ENCODE peak calls at places on chromosomes 12 and 14, in eight cellular contexts. C, M, P, S, Y, X, D and A are unnamed samples.
A peak's percentile ranks its signal among the peaks of the same experiment; 100 is the strongest.

GRCh38 chr12:54026640-54027441 is 1.4 kb upstream of the HOXC6 start:
- DNase-seq in Y (no peak), S (no peak), C (no peak), X (no peak), D (no peak), M (no peak), P (no peak), A (no peak)

GRCh38 chr14:91223028-91223783 is 21.3 kb downstream of the GPR68 start:
- DNase-seq in X (no peak), M (no peak), Y (no peak), C (peak; percentile 6), D (no peak), S (no peak), P (no peak), A (no peak)

GRCh38 chr12:56230449-56231183 is 765 bp downstream of the SLC39A5 start:
- DNase-seq in D (peak; percentile 56), M (no peak), Y (no peak), C (no peak), X (no peak), S (no peak), P (no peak), A (no peak)

GRCh38 chr14:100297320-100298300 is 8.6 kb downstream of the SLC25A29 start:
- DNase-seq in C (no peak), Y (peak; percentile 83), M (peak; percentile 31), S (peak; percentile 86), P (no peak), X (no peak), D (no peak), A (peak; percentile 73)

GRCh38 chr12:65643595-65644386 is 180.5 kb upstream of the HMGA2 start:
- DNase-seq in S (no peak), M (no peak), X (peak; percentile 65), D (no peak), Y (peak; percentile 78), P (no peak), C (no peak), A (peak; percentile 92)

GRCh38 chr14:96762650-96763049 is 34.5 kb upstream of the VRK1 start:
- DNase-seq in P (peak; percentile 45), Y (peak; percentile 11), D (peak; percentile 57), C (peak; percentile 80), S (peak; percentile 52), X (peak; percentile 61), M (no peak), A (peak; percentile 55)

GRCh38 chr14:25537846-25538455 is 488.0 kb upstream of the STXBP6 start:
- DNase-seq in D (peak; percentile 70), C (no peak), P (no peak), Y (no peak), X (peak; percentile 2), M (no peak), S (no peak), A (no peak)

GRCh38 chr12:105275997-105276760 is 40.2 kb upstream of the APPL2 start:
- DNase-seq in M (no peak), C (no peak), D (no peak), X (no peak), P (no peak), Y (no peak), S (no peak), A (no peak)

GRCh38 chr12:22190-22529 is 44.4 kb upstream of the IQSEC3 start:
- DNase-seq in D (no peak), P (no peak), X (no peak), M (no peak), Y (no peak), C (no peak), S (peak; percentile 3), A (no peak)

GRCh38 chr14:50619569-50620141 is 48.5 kb downstream of the SAV1 start:
- DNase-seq in P (no peak), D (no peak), S (peak; percentile 55), Y (peak; percentile 46), C (peak; percentile 32), X (peak; percentile 33), M (no peak), A (peak; percentile 31)

GRCh38 chr12:77342275-77342674 is 276.9 kb upstream of the E2F7 start:
- DNase-seq in Y (no peak), P (no peak), X (no peak), D (no peak), M (no peak), S (no peak), C (no peak), A (no peak)

GRCh38 chr12:25130741-25131188 is 64.2 kb downstream of the DNAI7 start:
- DNase-seq in D (no peak), S (peak; percentile 33), X (peak; percentile 20), Y (peak; percentile 45), P (peak; percentile 39), M (no peak), C (peak; percentile 22), A (peak; percentile 61)

GRCh38 chr12:1828863-1829262 is 8.5 kb downstream of the LRTM2 start:
- DNase-seq in C (no peak), S (no peak), Y (no peak), D (no peak), M (no peak), P (no peak), X (no peak), A (no peak)

GRCh38 chr14:52175982-52176502 is 91.5 kb upstream of the PTGDR start:
- DNase-seq in D (no peak), P (peak; percentile 82), Y (no peak), C (no peak), X (no peak), M (no peak), S (no peak), A (no peak)

GRCh38 chr14:95265106-95266094 is 54.3 kb downstream of the CLMN start:
- DNase-seq in D (peak; percentile 17), Y (peak; percentile 61), C (peak; percentile 98), X (peak; percentile 96), P (no peak), M (no peak), S (peak; percentile 78), A (peak; percentile 74)

GRCh38 chr14:52119030-52119429 is 50.2 kb upstream of the NID2 start:
- DNase-seq in C (no peak), D (no peak), X (no peak), S (no peak), P (no peak), M (peak; percentile 43), Y (no peak), A (no peak)

GRCh38 chr12:67698711-67699603 is 50.4 kb downstream of the DYRK2 start:
- DNase-seq in X (no peak), S (peak; percentile 50), P (peak; percentile 38), M (no peak), C (no peak), Y (no peak), D (no peak), A (no peak)

GRCh38 chr14:23384364-23385080 is 7.7 kb downstream of the CMTM5 start:
- DNase-seq in D (no peak), M (no peak), P (no peak), Y (no peak), X (no peak), C (no peak), S (no peak), A (no peak)

GRCh38 chr14:72863216-72864006 is 30.5 kb downstream of the DPF3 start:
- DNase-seq in Y (peak; percentile 65), X (no peak), C (no peak), P (no peak), D (no peak), S (no peak), M (no peak), A (peak; percentile 69)

GRCh38 chr12:93709386-93709785 is 32.2 kb downstream of the CRADD start:
- DNase-seq in S (no peak), X (no peak), D (no peak), C (no peak), P (no peak), M (no peak), Y (no peak), A (no peak)

GRCh38 chr12:66467932-66468331 is 165.6 kb downstream of the HELB start:
- DNase-seq in D (no peak), S (no peak), Y (no peak), P (no peak), M (no peak), C (peak; percentile 46), X (no peak), A (peak; percentile 2)

GRCh38 chr12:704516-705242 is 41.4 kb upstream of the NINJ2 start:
- DNase-seq in S (no peak), D (no peak), M (no peak), P (no peak), X (no peak), Y (no peak), C (no peak), A (no peak)

GRCh38 chr14:36339817-36340216 is 19.4 kb upstream of the MBIP start:
- DNase-seq in M (no peak), Y (no peak), S (no peak), P (no peak), C (no peak), D (no peak), X (no peak), A (no peak)

GRCh38 chr14:98726585-98727405 is 545.2 kb downstream of the BCL11B start:
- DNase-seq in D (no peak), X (no peak), Y (no peak), S (no peak), P (no peak), C (no peak), M (no peak), A (no peak)

GRCh38 chr14:101963611-101964296 is 619 bp upstream of the DYNC1H1 start:
- DNase-seq in X (no peak), Y (no peak), C (no peak), D (no peak), M (no peak), P (no peak), S (no peak), A (no peak)

GRCh38 chr12:77229640-77230442 is 164.5 kb upstream of the E2F7 start:
- DNase-seq in Y (peak; percentile 61), P (no peak), M (no peak), X (no peak), S (no peak), D (no peak), C (no peak), A (no peak)

GRCh38 chr12:7242176-7243101 is 53.0 kb downstream of the PEX5 start:
- DNase-seq in D (no peak), M (no peak), Y (no peak), C (no peak), S (no peak), P (no peak), X (no peak), A (no peak)

GRCh38 chr14:63504628-63505027 is 38.5 kb downstream of the PPP2R5E start:
- DNase-seq in M (no peak), D (no peak), X (no peak), S (no peak), C (no peak), Y (peak; percentile 78), P (no peak), A (peak; percentile 52)

GRCh38 chr14:25090716-25091454 is 40.9 kb upstream of the STXBP6 start:
- DNase-seq in P (no peak), Y (no peak), M (no peak), X (peak; percentile 27), D (no peak), S (peak; percentile 72), C (no peak), A (peak; percentile 63)

GRCh38 chr14:102930753-102931579 is 8.5 kb downstream of the AMN start:
- DNase-seq in P (no peak), D (peak; percentile 81), S (peak; percentile 47), M (no peak), Y (no peak), C (peak; percentile 40), X (peak; percentile 62), A (peak; percentile 17)

GRCh38 chr12:20798561-20798960 is 11.9 kb upstream of the SLCO1B3 start:
- DNase-seq in D (no peak), S (no peak), C (peak; percentile 7), Y (no peak), P (no peak), M (no peak), X (peak; percentile 4), A (no peak)

GRCh38 chr14:20501346-20501745 is 4.0 kb upstream of the RNASE10 start:
- DNase-seq in M (no peak), C (no peak), S (no peak), Y (peak; percentile 72), X (no peak), P (no peak), D (no peak), A (peak; percentile 57)

GRCh38 chr14:102593841-102594170 is 1.4 kb downstream of the RCOR1 start:
- DNase-seq in C (no peak), M (no peak), Y (peak; percentile 25), X (no peak), D (no peak), S (no peak), P (no peak), A (no peak)

GRCh38 chr14:100328495-100329163 is 5.5 kb downstream of the SLC25A47 start:
- DNase-seq in Y (no peak), D (no peak), S (no peak), M (no peak), X (no peak), P (no peak), C (no peak), A (no peak)